ENCODE peak calls at places on chromosomes 16 and 17, in four cellular contexts. One of them, this sample, is unnamed.
A peak's percentile ranks its signal among the peaks of the same experiment; 100 is the strongest.

GRCh38 chr17:80751070-80751459 is 206.4 kb downstream of the RPTOR start:
- DNase-seq in heart left ventricle: no peak
- DNase-seq in HFF-Myc: no peak
- DNase-seq in OCI-LY7: no peak
- DNase-seq in this sample: no peak

GRCh38 chr17:77637807-77638182 is 320.7 kb upstream of the TNRC6C start:
- DNase-seq in heart left ventricle: no peak
- DNase-seq in HFF-Myc: no peak
- DNase-seq in OCI-LY7: no peak
- DNase-seq in this sample: no peak

GRCh38 chr16:27174798-27175197 is 28.5 kb upstream of the KDM8 start:
- DNase-seq in heart left ventricle: no peak
- DNase-seq in HFF-Myc: peak; percentile 9
- DNase-seq in OCI-LY7: no peak
- DNase-seq in this sample: no peak

GRCh38 chr16:54176376-54176901 is 110.1 kb downstream of the IRX3 start:
- DNase-seq in heart left ventricle: no peak
- DNase-seq in HFF-Myc: peak; percentile 44
- DNase-seq in OCI-LY7: no peak
- DNase-seq in this sample: no peak

GRCh38 chr16:87263418-87264052 is 53.7 kb downstream of the C16orf95 start:
- DNase-seq in heart left ventricle: no peak
- DNase-seq in HFF-Myc: no peak
- DNase-seq in OCI-LY7: no peak
- DNase-seq in this sample: no peak

GRCh38 chr17:17840751-17841591 is 4.2 kb upstream of the SREBF1 start:
- DNase-seq in heart left ventricle: no peak
- DNase-seq in HFF-Myc: no peak
- DNase-seq in OCI-LY7: peak; percentile 22
- DNase-seq in this sample: no peak

GRCh38 chr17:2853722-2854580 is 57.7 kb downstream of the RAP1GAP2 start:
- DNase-seq in heart left ventricle: no peak
- DNase-seq in HFF-Myc: no peak
- DNase-seq in OCI-LY7: peak; percentile 62
- DNase-seq in this sample: peak; percentile 62

GRCh38 chr17:16027708-16028584 is 28.3 kb downstream of the TTC19 start:
- DNase-seq in heart left ventricle: no peak
- DNase-seq in HFF-Myc: peak; percentile 71
- DNase-seq in OCI-LY7: no peak
- DNase-seq in this sample: no peak

GRCh38 chr16:14329727-14330363 is 258.7 kb downstream of the MRTFB start:
- DNase-seq in heart left ventricle: no peak
- DNase-seq in HFF-Myc: no peak
- DNase-seq in OCI-LY7: no peak
- DNase-seq in this sample: no peak

GRCh38 chr16:2530629-2531318 is 434 bp downstream of the CEMP1 start:
- DNase-seq in heart left ventricle: peak; percentile 62
- DNase-seq in HFF-Myc: no peak
- DNase-seq in OCI-LY7: no peak
- DNase-seq in this sample: no peak

GRCh38 chr17:35568561-35568960 is 7.9 kb upstream of the SLFN14 start:
- DNase-seq in heart left ventricle: no peak
- DNase-seq in HFF-Myc: no peak
- DNase-seq in OCI-LY7: no peak
- DNase-seq in this sample: no peak

GRCh38 chr16:86590501-86591144 is 12.3 kb downstream of the FOXL1 start:
- DNase-seq in heart left ventricle: no peak
- DNase-seq in HFF-Myc: no peak
- DNase-seq in OCI-LY7: no peak
- DNase-seq in this sample: no peak

GRCh38 chr17:17089206-17089550 is 46.9 kb downstream of the MPRIP start:
- DNase-seq in heart left ventricle: no peak
- DNase-seq in HFF-Myc: no peak
- DNase-seq in OCI-LY7: peak; percentile 19
- DNase-seq in this sample: no peak

GRCh38 chr16:85911531-85911930 is 12.6 kb downstream of the IRF8 start:
- DNase-seq in heart left ventricle: no peak
- DNase-seq in HFF-Myc: no peak
- DNase-seq in OCI-LY7: no peak
- DNase-seq in this sample: no peak

GRCh38 chr17:64145460-64145750 is 15.5 kb upstream of the ERN1 start:
- DNase-seq in heart left ventricle: no peak
- DNase-seq in HFF-Myc: no peak
- DNase-seq in OCI-LY7: no peak
- DNase-seq in this sample: no peak

GRCh38 chr16:12729448-12729847 is 74.2 kb downstream of the CPPED1 start:
- DNase-seq in heart left ventricle: no peak
- DNase-seq in HFF-Myc: peak; percentile 21
- DNase-seq in OCI-LY7: no peak
- DNase-seq in this sample: no peak

GRCh38 chr17:1078062-1078711 is 81.3 kb downstream of the TIMM22 start:
- DNase-seq in heart left ventricle: peak; percentile 48
- DNase-seq in HFF-Myc: no peak
- DNase-seq in OCI-LY7: no peak
- DNase-seq in this sample: no peak

GRCh38 chr16:56344518-56345405 is 80.6 kb downstream of the AMFR start:
- DNase-seq in heart left ventricle: peak; percentile 40
- DNase-seq in HFF-Myc: no peak
- DNase-seq in OCI-LY7: no peak
- DNase-seq in this sample: peak; percentile 25

GRCh38 chr16:81511371-81511770 is 66.8 kb downstream of the CMIP start:
- DNase-seq in heart left ventricle: no peak
- DNase-seq in HFF-Myc: peak; percentile 83
- DNase-seq in OCI-LY7: no peak
- DNase-seq in this sample: no peak

GRCh38 chr16:53608094-53608493 is 95.6 kb downstream of the RPGRIP1L start:
- DNase-seq in heart left ventricle: no peak
- DNase-seq in HFF-Myc: no peak
- DNase-seq in OCI-LY7: no peak
- DNase-seq in this sample: no peak

GRCh38 chr17:78804777-78805176 is 22.7 kb upstream of the CYTH1 start:
- DNase-seq in heart left ventricle: no peak
- DNase-seq in HFF-Myc: no peak
- DNase-seq in OCI-LY7: no peak
- DNase-seq in this sample: peak; percentile 33

GRCh38 chr17:17669851-17670232 is 11.4 kb upstream of the RAI1 start:
- DNase-seq in heart left ventricle: no peak
- DNase-seq in HFF-Myc: no peak
- DNase-seq in OCI-LY7: no peak
- DNase-seq in this sample: no peak

GRCh38 chr17:63647065-63647725 is 25.0 kb downstream of the MAP3K3 start:
- DNase-seq in heart left ventricle: no peak
- DNase-seq in HFF-Myc: no peak
- DNase-seq in OCI-LY7: no peak
- DNase-seq in this sample: no peak

This sample was measured in Right ventricle myocardium superior.